ENCODE peak calls at places on chromosomes 3 and 15, in four cellular contexts. One of them, this sample, is unnamed.

GRCh38 chr15:61381501-61381900 is 152.4 kb upstream of the RORA start:
- DNase-seq in mucosa of descending colon: no peak
- DNase-seq in tibial artery: no peak
- DNase-seq in left ventricle myocardium inferior: no peak
- DNase-seq in this sample: no peak

GRCh38 chr3:17974206-17974841 is 231.9 kb upstream of the TBC1D5 start:
- DNase-seq in mucosa of descending colon: peak; percentile 9
- DNase-seq in tibial artery: no peak
- DNase-seq in left ventricle myocardium inferior: no peak
- DNase-seq in this sample: no peak

GRCh38 chr15:100903191-100903590 is 16.0 kb upstream of the LRRK1 start:
- DNase-seq in mucosa of descending colon: no peak
- DNase-seq in tibial artery: no peak
- DNase-seq in left ventricle myocardium inferior: no peak
- DNase-seq in this sample: no peak

GRCh38 chr3:152356870-152357276 is 88.1 kb downstream of the MBNL1 start:
- DNase-seq in mucosa of descending colon: no peak
- DNase-seq in tibial artery: no peak
- DNase-seq in left ventricle myocardium inferior: no peak
- DNase-seq in this sample: no peak

GRCh38 chr3:42300778-42301177 is 34.8 kb upstream of the CCK start:
- DNase-seq in mucosa of descending colon: no peak
- DNase-seq in tibial artery: no peak
- DNase-seq in left ventricle myocardium inferior: no peak
- DNase-seq in this sample: no peak

GRCh38 chr3:101095703-101096102 is 102.5 kb upstream of the ABI3BP start:
- DNase-seq in mucosa of descending colon: no peak
- DNase-seq in tibial artery: no peak
- DNase-seq in left ventricle myocardium inferior: no peak
- DNase-seq in this sample: no peak

GRCh38 chr3:37227870-37228549 is 53.6 kb upstream of the LRRFIP2 start:
- DNase-seq in mucosa of descending colon: peak; percentile 21
- DNase-seq in tibial artery: no peak
- DNase-seq in left ventricle myocardium inferior: no peak
- DNase-seq in this sample: no peak

GRCh38 chr15:28936481-28936881 is 50.7 kb downstream of the APBA2 start:
- DNase-seq in mucosa of descending colon: no peak
- DNase-seq in tibial artery: peak; percentile 38
- DNase-seq in left ventricle myocardium inferior: no peak
- DNase-seq in this sample: no peak

GRCh38 chr3:97957617-97958311 is 14.5 kb downstream of the RIOX2 start:
- DNase-seq in mucosa of descending colon: peak; percentile 34
- DNase-seq in tibial artery: no peak
- DNase-seq in left ventricle myocardium inferior: no peak
- DNase-seq in this sample: no peak

GRCh38 chr3:110414851-110415250 is 656.8 kb upstream of the NECTIN3 start:
- DNase-seq in mucosa of descending colon: no peak
- DNase-seq in tibial artery: no peak
- DNase-seq in left ventricle myocardium inferior: no peak
- DNase-seq in this sample: no peak

GRCh38 chr3:88742066-88742465 is 365.4 kb upstream of the EPHA3 start:
- DNase-seq in mucosa of descending colon: no peak
- DNase-seq in tibial artery: no peak
- DNase-seq in left ventricle myocardium inferior: no peak
- DNase-seq in this sample: no peak

DNA sequence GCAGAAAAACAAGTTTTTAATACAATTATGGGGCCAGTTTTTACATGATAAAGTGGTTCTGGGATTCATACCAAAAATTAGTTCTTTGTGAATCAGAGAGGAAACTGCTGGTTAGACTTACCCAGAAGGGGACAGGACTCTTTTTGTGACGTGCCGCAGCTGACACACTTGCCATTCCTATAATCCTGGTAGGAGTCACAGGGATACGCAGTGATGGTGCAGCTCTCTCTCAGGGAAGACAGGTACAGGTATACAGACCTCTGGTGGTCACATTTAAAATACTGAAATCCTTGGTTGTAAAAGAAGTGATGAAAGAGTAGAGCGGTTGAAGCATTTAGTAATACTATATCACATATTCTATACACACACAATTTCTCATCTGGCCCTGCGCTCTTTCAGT is 20.2 kb upstream of the TMEM41A start:
- DNase-seq in mucosa of descending colon: no peak
- DNase-seq in tibial artery: no peak
- DNase-seq in left ventricle myocardium inferior: no peak
- DNase-seq in this sample: no peak
- TF ChIP-seq CTCF in mucosa of descending colon: no peak
- TF ChIP-seq CTCF in tibial artery: no peak
- TF ChIP-seq CTCF in left ventricle myocardium inferior: no peak
- TF ChIP-seq CTCF in this sample: no peak

GRCh38 chr3:179067839-179068238 is 3.8 kb downstream of the ZMAT3 start:
- DNase-seq in mucosa of descending colon: no peak
- DNase-seq in tibial artery: no peak
- DNase-seq in left ventricle myocardium inferior: no peak
- DNase-seq in this sample: no peak
- H3K4me3 ChIP-seq in mucosa of descending colon: no peak overlapping the region
- H3K4me3 ChIP-seq in tibial artery: no peak overlapping the region
- H3K4me3 ChIP-seq in left ventricle myocardium inferior: no peak overlapping the region
- H3K4me3 ChIP-seq in this sample: no peak overlapping the region

DNA sequence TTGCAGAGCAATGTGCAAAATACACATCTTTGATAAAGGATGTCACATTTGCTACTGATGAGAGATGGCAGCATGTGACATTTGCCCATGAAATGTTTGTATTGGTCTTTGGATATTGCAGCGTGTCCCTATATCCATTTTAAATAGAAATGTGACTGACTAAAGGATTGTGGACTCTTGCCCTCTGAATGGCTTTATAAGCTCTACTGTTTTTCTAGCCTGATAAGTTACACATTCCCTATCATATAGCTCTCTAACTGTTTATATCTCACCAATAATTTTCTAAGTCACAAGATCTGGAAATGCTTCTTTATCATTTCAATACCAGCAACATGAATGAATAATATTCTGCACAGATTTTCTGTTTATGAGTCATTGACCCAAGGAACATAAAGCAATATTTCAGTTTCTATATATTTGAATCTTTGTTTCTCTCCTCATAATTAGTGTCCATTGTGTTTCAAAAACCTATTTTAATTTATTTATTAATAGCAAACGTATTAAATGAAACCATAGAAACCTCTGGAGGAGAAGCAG is 95.8 kb upstream of the THRB start:
- DNase-seq in mucosa of descending colon: no peak
- DNase-seq in tibial artery: no peak
- DNase-seq in left ventricle myocardium inferior: no peak
- DNase-seq in this sample: no peak
- TF ChIP-seq CTCF in mucosa of descending colon: no peak
- TF ChIP-seq CTCF in tibial artery: no peak
- TF ChIP-seq CTCF in left ventricle myocardium inferior: no peak
- TF ChIP-seq CTCF in this sample: no peak

GRCh38 chr3:5122741-5123706 is 932 bp downstream of the ARL8B start:
- DNase-seq in mucosa of descending colon: peak; percentile 44
- DNase-seq in tibial artery: peak; percentile 70
- DNase-seq in left ventricle myocardium inferior: peak; percentile 19
- DNase-seq in this sample: peak; percentile 36

GRCh38 chr3:5126586-5126985 is 4.5 kb downstream of the ARL8B start:
- DNase-seq in mucosa of descending colon: no peak
- DNase-seq in tibial artery: no peak
- DNase-seq in left ventricle myocardium inferior: no peak
- DNase-seq in this sample: no peak

GRCh38 chr3:5122030-5122740 is at the start of gene ARL8B:
- DNase-seq in mucosa of descending colon: peak; percentile 93
- DNase-seq in tibial artery: peak; percentile 94
- DNase-seq in left ventricle myocardium inferior: peak; percentile 91
- DNase-seq in this sample: peak; percentile 92

GRCh38 chr3:5120446-5120845 is 1.6 kb upstream of the ARL8B start:
- DNase-seq in mucosa of descending colon: no peak
- DNase-seq in tibial artery: no peak
- DNase-seq in left ventricle myocardium inferior: no peak
- DNase-seq in this sample: no peak

DNA sequence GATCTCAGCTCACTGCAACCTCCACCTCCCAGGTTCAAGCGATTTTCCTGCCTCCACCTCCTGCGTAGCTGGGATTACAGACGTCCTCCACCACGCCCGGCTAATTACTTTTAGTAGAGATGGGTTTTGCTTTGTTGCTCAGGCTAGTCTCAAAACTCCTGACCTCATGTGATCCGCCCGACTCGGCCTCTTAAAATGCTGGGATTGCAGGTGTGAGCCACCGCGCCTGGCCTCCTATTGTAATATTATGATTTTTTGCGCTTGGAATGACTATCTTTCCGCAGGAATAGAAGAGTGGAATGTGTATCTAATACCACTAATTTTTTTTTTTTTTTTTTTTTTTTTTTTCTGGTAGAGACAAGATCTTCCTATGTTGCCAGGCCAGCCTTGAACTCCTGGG is 1.8 kb downstream of the ARL8B start:
- DNase-seq in mucosa of descending colon: peak; percentile 14
- DNase-seq in tibial artery: no peak
- DNase-seq in left ventricle myocardium inferior: no peak
- DNase-seq in this sample: no peak
- H3K4me3 ChIP-seq in mucosa of descending colon: no peak overlapping the region
- H3K4me3 ChIP-seq in tibial artery: peak overlapping the region; percentile 95
- H3K4me3 ChIP-seq in left ventricle myocardium inferior: peak overlapping the region; percentile 100
- H3K4me3 ChIP-seq in this sample: peak overlapping the region; percentile 100

This sample was measured in stomach.